ENCODE peak calls at places on chromosomes 16 and 17, in ten cellular contexts. J is Caco-2; R is fibroblast of lung; O is body of pancreas; F is left ventricle myocardium inferior; Y is neuronal stem cell; S is left lung; K is naive thymus-derived CD4-positive, alpha-beta T cell; U is PC-9; X is transverse colon. L is an unnamed sample.

GRCh38 chr17:65064452-65065019 is 8.0 kb upstream of the GNA13 start:
- DNase-seq in J (peak; percentile 64), R (peak; percentile 70), O (no peak), F (no peak), Y (no peak), S (no peak), K (no peak), U (peak; percentile 90), X (no peak), L (no peak)

GRCh38 chr16:177394-177822 is 928 bp downstream of the HBA1 start:
- DNase-seq in J (no peak), R (peak; percentile 18), O (no peak), F (peak; percentile 29), Y (no peak), S (no peak), K (no peak), U (no peak), X (no peak), L (no peak)

GRCh38 chr17:16377804-16378400 is 3.0 kb upstream of the UBB start:
- DNase-seq in J (no peak), R (peak; percentile 63), O (peak; percentile 37), F (no peak), Y (no peak), S (no peak), K (no peak), U (peak; percentile 59), X (no peak), L (no peak)

GRCh38 chr16:88494335-88495154 is 41.5 kb downstream of the ZFPM1 start:
- DNase-seq in J (no peak), R (no peak), O (no peak), F (no peak), Y (no peak), S (no peak), K (no peak), U (no peak), X (no peak), L (no peak)

GRCh38 chr16:80309178-80309577 is 231.6 kb upstream of the DYNLRB2 start:
- DNase-seq in J (no peak), R (no peak), O (no peak), F (no peak), Y (no peak), S (no peak), K (no peak), U (no peak), X (no peak), L (no peak)

GRCh38 chr16:50266337-50267091 is at the start of gene ADCY7:
- DNase-seq in J (no peak), R (peak; percentile 91), O (peak; percentile 36), F (peak; percentile 69), Y (no peak), S (peak; percentile 96), K (peak; percentile 78), U (peak; percentile 66), X (peak; percentile 85), L (peak; percentile 71)

GRCh38 chr17:3759597-3760216 is 36.0 kb downstream of the HASPIN start:
- DNase-seq in J (no peak), R (no peak), O (no peak), F (no peak), Y (no peak), S (peak; percentile 3), K (no peak), U (no peak), X (no peak), L (no peak)

GRCh38 chr17:39151680-39152058 is 232 bp upstream of the PLXDC1 start:
- DNase-seq in J (no peak), R (no peak), O (no peak), F (no peak), Y (no peak), S (no peak), K (no peak), U (no peak), X (no peak), L (no peak)

GRCh38 chr17:37742114-37742761 is 2.6 kb downstream of the HNF1B start:
- DNase-seq in J (peak; percentile 56), R (peak; percentile 17), O (peak; percentile 55), F (no peak), Y (peak; percentile 53), S (no peak), K (no peak), U (no peak), X (no peak), L (no peak)

GRCh38 chr17:15257316-15257925 is 7.7 kb downstream of the PMP22 start:
- DNase-seq in J (peak; percentile 45), R (peak; percentile 73), O (peak; percentile 83), F (peak; percentile 83), Y (peak; percentile 62), S (peak; percentile 85), K (peak; percentile 51), U (no peak), X (peak; percentile 76), L (peak; percentile 12)

GRCh38 chr16:49833796-49834195 is 22.1 kb downstream of the ZNF423 start:
- DNase-seq in J (no peak), R (no peak), O (no peak), F (peak; percentile 36), Y (no peak), S (no peak), K (no peak), U (no peak), X (no peak), L (no peak)

GRCh38 chr17:39235555-39236221 is 9.9 kb upstream of the STAC2 start:
- DNase-seq in J (peak; percentile 61), R (peak; percentile 51), O (peak; percentile 18), F (no peak), Y (peak; percentile 68), S (no peak), K (peak; percentile 58), U (no peak), X (peak; percentile 29), L (peak; percentile 8)

GRCh38 chr17:68441064-68441770 is 16.1 kb downstream of the WIPI1 start:
- DNase-seq in J (peak; percentile 52), R (no peak), O (no peak), F (no peak), Y (no peak), S (no peak), K (no peak), U (no peak), X (no peak), L (no peak)

GRCh38 chr17:35730400-35731005 is 936 bp upstream of the RASL10B start:
- DNase-seq in J (no peak), R (no peak), O (no peak), F (no peak), Y (no peak), S (no peak), K (no peak), U (no peak), X (no peak), L (no peak)
- H3K4me1 ChIP-seq in J (peaks cover 7% of the 10 kb centered on the region), R (peaks cover 5% of the 10 kb centered on the region), O (peaks cover 32% of the 10 kb centered on the region), F (peaks cover 41% of the 10 kb centered on the region), Y (peaks cover 18% of the 10 kb centered on the region), S (peaks cover 9% of the 10 kb centered on the region), K (peaks cover 8% of the 10 kb centered on the region), U (peaks cover 14% of the 10 kb centered on the region), X (peaks cover 24% of the 10 kb centered on the region), L (peaks cover 9% of the 10 kb centered on the region)

GRCh38 chr16:2513405-2514332 is at the start of gene ATP6V0C:
- DNase-seq in J (peak; percentile 94), R (peak; percentile 76), O (peak; percentile 99), F (peak; percentile 93), Y (peak; percentile 93), S (peak; percentile 97), K (peak; percentile 95), U (peak; percentile 76), X (peak; percentile 96), L (peak; percentile 88)
- H3K4me1 ChIP-seq in J (peaks cover 17% of the 10 kb centered on the region), R (peaks cover 18% of the 10 kb centered on the region), O (peaks cover 54% of the 10 kb centered on the region), F (peaks cover 64% of the 10 kb centered on the region), Y (peaks cover 31% of the 10 kb centered on the region), S (peaks cover 86% of the 10 kb centered on the region), K (peaks cover 31% of the 10 kb centered on the region), U (peaks cover 22% of the 10 kb centered on the region), X (peaks cover 43% of the 10 kb centered on the region), L (peaks cover 40% of the 10 kb centered on the region)

GRCh38 chr17:45227101-45227591 is 5.5 kb downstream of the FMNL1 start:
- DNase-seq in J (no peak), R (no peak), O (no peak), F (no peak), Y (no peak), S (peak; percentile 54), K (no peak), U (no peak), X (peak; percentile 66), L (no peak)
- H3K4me1 ChIP-seq in J (peaks cover 18% of the 10 kb centered on the region), R (peaks cover 18% of the 10 kb centered on the region), O (peaks cover 29% of the 10 kb centered on the region), F (peaks cover 98% of the 10 kb centered on the region), Y (peaks cover 18% of the 10 kb centered on the region), S (peaks cover 92% of the 10 kb centered on the region), K (peaks cover 64% of the 10 kb centered on the region), U (peaks cover 59% of the 10 kb centered on the region), X (peaks cover 26% of the 10 kb centered on the region), L (peaks cover 84% of the 10 kb centered on the region)

DNA sequence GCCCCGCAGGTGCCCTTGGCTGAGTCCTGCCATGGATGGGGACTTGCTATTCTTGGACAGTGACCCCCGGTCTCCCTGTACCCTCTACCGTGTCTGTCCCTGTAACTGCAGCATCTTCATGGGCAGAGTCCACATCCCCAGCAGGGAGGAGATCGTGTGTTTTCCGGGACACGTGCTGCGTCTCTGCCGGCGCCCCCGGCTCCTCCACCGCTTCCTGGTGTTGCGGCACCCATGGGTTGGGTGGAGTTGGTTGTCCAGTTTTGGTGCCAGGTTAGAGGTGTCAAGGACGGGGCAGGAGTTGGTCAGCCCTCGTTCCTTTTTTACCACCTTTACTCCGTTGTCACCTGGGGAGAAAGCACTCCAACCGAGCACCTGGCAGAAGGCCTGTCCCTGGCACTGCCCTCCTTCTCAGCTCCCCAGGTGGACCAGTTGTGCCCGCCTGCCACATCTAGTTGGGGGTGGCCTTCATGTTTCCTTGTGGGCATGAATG is 20.0 kb downstream of the BAIAP2 start:
- DNase-seq in J (no peak), R (no peak), O (no peak), F (no peak), Y (no peak), S (no peak), K (no peak), U (no peak), X (no peak), L (no peak)
- H3K4me1 ChIP-seq in J (no peaks in the 10 kb centered on the region), R (no peaks in the 10 kb centered on the region), O (no peaks in the 10 kb centered on the region), F (peaks cover 79% of the 10 kb centered on the region), Y (peaks cover 13% of the 10 kb centered on the region), S (peaks cover 44% of the 10 kb centered on the region), K (peaks cover under 1% of the 10 kb centered on the region), U (peaks cover 34% of the 10 kb centered on the region), X (peaks cover 37% of the 10 kb centered on the region), L (no peaks in the 10 kb centered on the region)